ENCODE peak calls at places on chromosomes 7 and 10, in nine cellular contexts. One of them, this sample, is unnamed.

GRCh38 chr10:64174666-64175265 is 653.6 kb downstream of the REEP3 start:
- DNase-seq in left cardiac atrium: no peak
- DNase-seq in endodermal cell: no peak
- DNase-seq in coronary artery: no peak
- DNase-seq in frontal cortex: no peak
- DNase-seq in stimulated activated CD8-positive, alpha-beta memory T cell treated with anti-CD3 and anti-CD28 coated beads, Interleukin-4, amount 100 ng/mL, for 1 hour: no peak
- DNase-seq in HEK293T: no peak
- DNase-seq in SJSA1: no peak
- DNase-seq in AG04450: no peak
- DNase-seq in this sample: no peak

GRCh38 chr7:129969881-129970446 is 17.2 kb upstream of the UBE2H start:
- DNase-seq in left cardiac atrium: no peak
- DNase-seq in endodermal cell: no peak
- DNase-seq in coronary artery: no peak
- DNase-seq in frontal cortex: no peak
- DNase-seq in stimulated activated CD8-positive, alpha-beta memory T cell treated with anti-CD3 and anti-CD28 coated beads, Interleukin-4, amount 100 ng/mL, for 1 hour: no peak
- DNase-seq in HEK293T: no peak
- DNase-seq in SJSA1: peak
- DNase-seq in AG04450: peak
- DNase-seq in this sample: no peak

GRCh38 chr7:92778972-92779371 is 57.4 kb downstream of the CDK6 start:
- DNase-seq in left cardiac atrium: peak
- DNase-seq in endodermal cell: no peak
- DNase-seq in coronary artery: no peak
- DNase-seq in frontal cortex: no peak
- DNase-seq in stimulated activated CD8-positive, alpha-beta memory T cell treated with anti-CD3 and anti-CD28 coated beads, Interleukin-4, amount 100 ng/mL, for 1 hour: no peak
- DNase-seq in HEK293T: no peak
- DNase-seq in SJSA1: peak
- DNase-seq in AG04450: no peak
- DNase-seq in this sample: no peak

GRCh38 chr7:114663502-114663901 is 248.9 kb downstream of the FOXP2 start:
- DNase-seq in left cardiac atrium: no peak
- DNase-seq in endodermal cell: no peak
- DNase-seq in coronary artery: no peak
- DNase-seq in frontal cortex: peak
- DNase-seq in stimulated activated CD8-positive, alpha-beta memory T cell treated with anti-CD3 and anti-CD28 coated beads, Interleukin-4, amount 100 ng/mL, for 1 hour: no peak
- DNase-seq in HEK293T: peak
- DNase-seq in SJSA1: no peak
- DNase-seq in AG04450: peak
- DNase-seq in this sample: no peak

GRCh38 chr10:52424343-52424742 is 110.3 kb downstream of the DKK1 start:
- DNase-seq in left cardiac atrium: no peak
- DNase-seq in endodermal cell: no peak
- DNase-seq in coronary artery: no peak
- DNase-seq in frontal cortex: no peak
- DNase-seq in stimulated activated CD8-positive, alpha-beta memory T cell treated with anti-CD3 and anti-CD28 coated beads, Interleukin-4, amount 100 ng/mL, for 1 hour: no peak
- DNase-seq in HEK293T: no peak
- DNase-seq in SJSA1: no peak
- DNase-seq in AG04450: no peak
- DNase-seq in this sample: no peak

GRCh38 chr10:88330174-88330573 is 252.9 kb downstream of the RNLS start:
- DNase-seq in left cardiac atrium: no peak
- DNase-seq in endodermal cell: no peak
- DNase-seq in coronary artery: no peak
- DNase-seq in frontal cortex: no peak
- DNase-seq in stimulated activated CD8-positive, alpha-beta memory T cell treated with anti-CD3 and anti-CD28 coated beads, Interleukin-4, amount 100 ng/mL, for 1 hour: no peak
- DNase-seq in HEK293T: no peak
- DNase-seq in SJSA1: no peak
- DNase-seq in AG04450: no peak
- DNase-seq in this sample: no peak

GRCh38 chr10:24920907-24921881 is 31.2 kb downstream of the PRTFDC1 start:
- DNase-seq in left cardiac atrium: peak
- DNase-seq in endodermal cell: peak
- DNase-seq in coronary artery: peak
- DNase-seq in frontal cortex: peak
- DNase-seq in stimulated activated CD8-positive, alpha-beta memory T cell treated with anti-CD3 and anti-CD28 coated beads, Interleukin-4, amount 100 ng/mL, for 1 hour: no peak
- DNase-seq in HEK293T: peak
- DNase-seq in SJSA1: peak
- DNase-seq in AG04450: peak
- DNase-seq in this sample: no peak

GRCh38 chr10:101969496-101969895 is 86.5 kb downstream of the ARMH3 start:
- DNase-seq in left cardiac atrium: no peak
- DNase-seq in endodermal cell: no peak
- DNase-seq in coronary artery: no peak
- DNase-seq in frontal cortex: no peak
- DNase-seq in stimulated activated CD8-positive, alpha-beta memory T cell treated with anti-CD3 and anti-CD28 coated beads, Interleukin-4, amount 100 ng/mL, for 1 hour: no peak
- DNase-seq in HEK293T: no peak
- DNase-seq in SJSA1: no peak
- DNase-seq in AG04450: no peak
- DNase-seq in this sample: no peak

GRCh38 chr7:23450518-23450917 is 19.8 kb downstream of the IGF2BP3 start:
- DNase-seq in left cardiac atrium: no peak
- DNase-seq in endodermal cell: no peak
- DNase-seq in coronary artery: no peak
- DNase-seq in frontal cortex: no peak
- DNase-seq in stimulated activated CD8-positive, alpha-beta memory T cell treated with anti-CD3 and anti-CD28 coated beads, Interleukin-4, amount 100 ng/mL, for 1 hour: no peak
- DNase-seq in HEK293T: no peak
- DNase-seq in SJSA1: no peak
- DNase-seq in AG04450: no peak
- DNase-seq in this sample: no peak

GRCh38 chr7:56188823-56189346 is 72.7 kb upstream of the NUPR2 start:
- DNase-seq in left cardiac atrium: no peak
- DNase-seq in endodermal cell: no peak
- DNase-seq in coronary artery: no peak
- DNase-seq in frontal cortex: no peak
- DNase-seq in stimulated activated CD8-positive, alpha-beta memory T cell treated with anti-CD3 and anti-CD28 coated beads, Interleukin-4, amount 100 ng/mL, for 1 hour: no peak
- DNase-seq in HEK293T: no peak
- DNase-seq in SJSA1: no peak
- DNase-seq in AG04450: no peak
- DNase-seq in this sample: no peak

GRCh38 chr10:71246591-71247143 is 34.3 kb downstream of the UNC5B start:
- DNase-seq in left cardiac atrium: peak
- DNase-seq in endodermal cell: no peak
- DNase-seq in coronary artery: no peak
- DNase-seq in frontal cortex: no peak
- DNase-seq in stimulated activated CD8-positive, alpha-beta memory T cell treated with anti-CD3 and anti-CD28 coated beads, Interleukin-4, amount 100 ng/mL, for 1 hour: no peak
- DNase-seq in HEK293T: no peak
- DNase-seq in SJSA1: no peak
- DNase-seq in AG04450: no peak
- DNase-seq in this sample: no peak

GRCh38 chr7:51141451-51141971 is 175.1 kb downstream of the COBL start:
- DNase-seq in left cardiac atrium: no peak
- DNase-seq in endodermal cell: peak
- DNase-seq in coronary artery: no peak
- DNase-seq in frontal cortex: peak
- DNase-seq in stimulated activated CD8-positive, alpha-beta memory T cell treated with anti-CD3 and anti-CD28 coated beads, Interleukin-4, amount 100 ng/mL, for 1 hour: no peak
- DNase-seq in HEK293T: peak
- DNase-seq in SJSA1: no peak
- DNase-seq in AG04450: peak
- DNase-seq in this sample: no peak

GRCh38 chr7:53383131-53383530 is 347.7 kb downstream of the POM121L12 start:
- DNase-seq in left cardiac atrium: no peak
- DNase-seq in endodermal cell: no peak
- DNase-seq in coronary artery: no peak
- DNase-seq in frontal cortex: no peak
- DNase-seq in stimulated activated CD8-positive, alpha-beta memory T cell treated with anti-CD3 and anti-CD28 coated beads, Interleukin-4, amount 100 ng/mL, for 1 hour: no peak
- DNase-seq in HEK293T: no peak
- DNase-seq in SJSA1: no peak
- DNase-seq in AG04450: no peak
- DNase-seq in this sample: no peak

GRCh38 chr10:123381271-123381670 is 227.1 kb downstream of the BUB3 start:
- DNase-seq in left cardiac atrium: no peak
- DNase-seq in endodermal cell: no peak
- DNase-seq in coronary artery: no peak
- DNase-seq in frontal cortex: no peak
- DNase-seq in stimulated activated CD8-positive, alpha-beta memory T cell treated with anti-CD3 and anti-CD28 coated beads, Interleukin-4, amount 100 ng/mL, for 1 hour: no peak
- DNase-seq in HEK293T: no peak
- DNase-seq in SJSA1: no peak
- DNase-seq in AG04450: no peak
- DNase-seq in this sample: no peak

GRCh38 chr7:102396710-102397019 is 502 bp downstream of the PRKRIP1 start:
- DNase-seq in left cardiac atrium: no peak
- DNase-seq in endodermal cell: no peak
- DNase-seq in coronary artery: no peak
- DNase-seq in frontal cortex: no peak
- DNase-seq in stimulated activated CD8-positive, alpha-beta memory T cell treated with anti-CD3 and anti-CD28 coated beads, Interleukin-4, amount 100 ng/mL, for 1 hour: no peak
- DNase-seq in HEK293T: no peak
- DNase-seq in SJSA1: no peak
- DNase-seq in AG04450: no peak
- DNase-seq in this sample: no peak

GRCh38 chr10:64507869-64508609 is 986.8 kb downstream of the REEP3 start:
- DNase-seq in left cardiac atrium: no peak
- DNase-seq in endodermal cell: peak
- DNase-seq in coronary artery: no peak
- DNase-seq in frontal cortex: no peak
- DNase-seq in stimulated activated CD8-positive, alpha-beta memory T cell treated with anti-CD3 and anti-CD28 coated beads, Interleukin-4, amount 100 ng/mL, for 1 hour: no peak
- DNase-seq in HEK293T: no peak
- DNase-seq in SJSA1: no peak
- DNase-seq in AG04450: no peak
- DNase-seq in this sample: no peak

GRCh38 chr10:5529702-5530411 is 5.1 kb downstream of the CALML3 start:
- DNase-seq in left cardiac atrium: no peak
- DNase-seq in endodermal cell: no peak
- DNase-seq in coronary artery: peak
- DNase-seq in frontal cortex: no peak
- DNase-seq in stimulated activated CD8-positive, alpha-beta memory T cell treated with anti-CD3 and anti-CD28 coated beads, Interleukin-4, amount 100 ng/mL, for 1 hour: no peak
- DNase-seq in HEK293T: no peak
- DNase-seq in SJSA1: no peak
- DNase-seq in AG04450: no peak
- DNase-seq in this sample: no peak

GRCh38 chr10:103547391-103547946 is 54.0 kb downstream of the NEURL1 start:
- DNase-seq in left cardiac atrium: no peak
- DNase-seq in endodermal cell: peak
- DNase-seq in coronary artery: no peak
- DNase-seq in frontal cortex: no peak
- DNase-seq in stimulated activated CD8-positive, alpha-beta memory T cell treated with anti-CD3 and anti-CD28 coated beads, Interleukin-4, amount 100 ng/mL, for 1 hour: no peak
- DNase-seq in HEK293T: no peak
- DNase-seq in SJSA1: no peak
- DNase-seq in AG04450: no peak
- DNase-seq in this sample: no peak

GRCh38 chr7:1548438-1548831 is 7.6 kb downstream of the TMEM184A start:
- DNase-seq in left cardiac atrium: no peak
- DNase-seq in endodermal cell: no peak
- DNase-seq in coronary artery: peak
- DNase-seq in frontal cortex: no peak
- DNase-seq in stimulated activated CD8-positive, alpha-beta memory T cell treated with anti-CD3 and anti-CD28 coated beads, Interleukin-4, amount 100 ng/mL, for 1 hour: no peak
- DNase-seq in HEK293T: no peak
- DNase-seq in SJSA1: no peak
- DNase-seq in AG04450: no peak
- DNase-seq in this sample: no peak

GRCh38 chr10:110399163-110400094 is 94.7 kb upstream of the SMNDC1 start:
- DNase-seq in left cardiac atrium: peak
- DNase-seq in endodermal cell: no peak
- DNase-seq in coronary artery: no peak
- DNase-seq in frontal cortex: no peak
- DNase-seq in stimulated activated CD8-positive, alpha-beta memory T cell treated with anti-CD3 and anti-CD28 coated beads, Interleukin-4, amount 100 ng/mL, for 1 hour: no peak
- DNase-seq in HEK293T: no peak
- DNase-seq in SJSA1: peak
- DNase-seq in AG04450: peak
- DNase-seq in this sample: no peak

GRCh38 chr7:151412318-151412717 is 2.5 kb upstream of the WDR86 start:
- DNase-seq in left cardiac atrium: no peak
- DNase-seq in endodermal cell: no peak
- DNase-seq in coronary artery: no peak
- DNase-seq in frontal cortex: no peak
- DNase-seq in stimulated activated CD8-positive, alpha-beta memory T cell treated with anti-CD3 and anti-CD28 coated beads, Interleukin-4, amount 100 ng/mL, for 1 hour: no peak
- DNase-seq in HEK293T: no peak
- DNase-seq in SJSA1: no peak
- DNase-seq in AG04450: no peak
- DNase-seq in this sample: no peak

GRCh38 chr7:135672560-135673359 is 10.4 kb downstream of the STMP1 start:
- DNase-seq in left cardiac atrium: no peak
- DNase-seq in endodermal cell: no peak
- DNase-seq in coronary artery: no peak
- DNase-seq in frontal cortex: peak
- DNase-seq in stimulated activated CD8-positive, alpha-beta memory T cell treated with anti-CD3 and anti-CD28 coated beads, Interleukin-4, amount 100 ng/mL, for 1 hour: no peak
- DNase-seq in HEK293T: peak
- DNase-seq in SJSA1: peak
- DNase-seq in AG04450: peak
- DNase-seq in this sample: no peak

GRCh38 chr7:48168159-48168558 is 3.1 kb upstream of the ABCA13 start:
- DNase-seq in left cardiac atrium: no peak
- DNase-seq in endodermal cell: no peak
- DNase-seq in coronary artery: no peak
- DNase-seq in frontal cortex: no peak
- DNase-seq in stimulated activated CD8-positive, alpha-beta memory T cell treated with anti-CD3 and anti-CD28 coated beads, Interleukin-4, amount 100 ng/mL, for 1 hour: no peak
- DNase-seq in HEK293T: no peak
- DNase-seq in SJSA1: no peak
- DNase-seq in AG04450: no peak
- DNase-seq in this sample: no peak

GRCh38 chr10:75034131-75034512 is 77.3 kb upstream of the SAMD8 start:
- DNase-seq in left cardiac atrium: no peak
- DNase-seq in endodermal cell: no peak
- DNase-seq in coronary artery: no peak
- DNase-seq in frontal cortex: no peak
- DNase-seq in stimulated activated CD8-positive, alpha-beta memory T cell treated with anti-CD3 and anti-CD28 coated beads, Interleukin-4, amount 100 ng/mL, for 1 hour: no peak
- DNase-seq in HEK293T: no peak
- DNase-seq in SJSA1: no peak
- DNase-seq in AG04450: no peak
- DNase-seq in this sample: no peak

GRCh38 chr7:114988755-114989154 is 66.9 kb downstream of the MDFIC start:
- DNase-seq in left cardiac atrium: peak
- DNase-seq in endodermal cell: no peak
- DNase-seq in coronary artery: no peak
- DNase-seq in frontal cortex: no peak
- DNase-seq in stimulated activated CD8-positive, alpha-beta memory T cell treated with anti-CD3 and anti-CD28 coated beads, Interleukin-4, amount 100 ng/mL, for 1 hour: no peak
- DNase-seq in HEK293T: no peak
- DNase-seq in SJSA1: no peak
- DNase-seq in AG04450: no peak
- DNase-seq in this sample: no peak

GRCh38 chr7:33918401-33919120 is 13.2 kb downstream of the BMPER start:
- DNase-seq in left cardiac atrium: no peak
- DNase-seq in endodermal cell: peak
- DNase-seq in coronary artery: no peak
- DNase-seq in frontal cortex: no peak
- DNase-seq in stimulated activated CD8-positive, alpha-beta memory T cell treated with anti-CD3 and anti-CD28 coated beads, Interleukin-4, amount 100 ng/mL, for 1 hour: no peak
- DNase-seq in HEK293T: no peak
- DNase-seq in SJSA1: no peak
- DNase-seq in AG04450: no peak
- DNase-seq in this sample: no peak

GRCh38 chr7:5478568-5479045 is 55.0 kb upstream of the TNRC18 start:
- DNase-seq in left cardiac atrium: no peak
- DNase-seq in endodermal cell: no peak
- DNase-seq in coronary artery: no peak
- DNase-seq in frontal cortex: no peak
- DNase-seq in stimulated activated CD8-positive, alpha-beta memory T cell treated with anti-CD3 and anti-CD28 coated beads, Interleukin-4, amount 100 ng/mL, for 1 hour: no peak
- DNase-seq in HEK293T: no peak
- DNase-seq in SJSA1: no peak
- DNase-seq in AG04450: no peak
- DNase-seq in this sample: no peak

GRCh38 chr10:86100581-86101061 is 266.0 kb downstream of the GRID1 start:
- DNase-seq in left cardiac atrium: no peak
- DNase-seq in endodermal cell: peak
- DNase-seq in coronary artery: peak
- DNase-seq in frontal cortex: no peak
- DNase-seq in stimulated activated CD8-positive, alpha-beta memory T cell treated with anti-CD3 and anti-CD28 coated beads, Interleukin-4, amount 100 ng/mL, for 1 hour: no peak
- DNase-seq in HEK293T: peak
- DNase-seq in SJSA1: peak
- DNase-seq in AG04450: no peak
- DNase-seq in this sample: peak

GRCh38 chr10:79017882-79018550 is 50.8 kb upstream of the ZMIZ1 start:
- DNase-seq in left cardiac atrium: peak
- DNase-seq in endodermal cell: no peak
- DNase-seq in coronary artery: no peak
- DNase-seq in frontal cortex: no peak
- DNase-seq in stimulated activated CD8-positive, alpha-beta memory T cell treated with anti-CD3 and anti-CD28 coated beads, Interleukin-4, amount 100 ng/mL, for 1 hour: no peak
- DNase-seq in HEK293T: no peak
- DNase-seq in SJSA1: no peak
- DNase-seq in AG04450: no peak
- DNase-seq in this sample: no peak

GRCh38 chr7:135768467-135768866 is 19.9 kb upstream of the FAM180A start:
- DNase-seq in left cardiac atrium: no peak
- DNase-seq in endodermal cell: peak
- DNase-seq in coronary artery: no peak
- DNase-seq in frontal cortex: no peak
- DNase-seq in stimulated activated CD8-positive, alpha-beta memory T cell treated with anti-CD3 and anti-CD28 coated beads, Interleukin-4, amount 100 ng/mL, for 1 hour: no peak
- DNase-seq in HEK293T: no peak
- DNase-seq in SJSA1: no peak
- DNase-seq in AG04450: no peak
- DNase-seq in this sample: peak

GRCh38 chr7:30649717-30650116 is 32.5 kb downstream of the CRHR2 start:
- DNase-seq in left cardiac atrium: no peak
- DNase-seq in endodermal cell: peak
- DNase-seq in coronary artery: peak
- DNase-seq in frontal cortex: no peak
- DNase-seq in stimulated activated CD8-positive, alpha-beta memory T cell treated with anti-CD3 and anti-CD28 coated beads, Interleukin-4, amount 100 ng/mL, for 1 hour: no peak
- DNase-seq in HEK293T: no peak
- DNase-seq in SJSA1: no peak
- DNase-seq in AG04450: no peak
- DNase-seq in this sample: no peak

This sample was measured in type B pancreatic cell.